ENCODE peak calls at places on chromosomes 6 and 20, in four cellular contexts. S is endodermal cell, Z is lung, U is adrenal gland. Y is an unnamed sample.
A peak's percentile ranks its signal among the peaks of the same experiment; 100 is the strongest.

GRCh38 chr6:34055223-34055933 is 90.5 kb downstream of the GRM4 start:
- DNase-seq in U (peak; percentile 63), Z (peak; percentile 37), S (peak; percentile 92), Y (peak; percentile 86)

GRCh38 chr20:11176431-11176830 is 502.6 kb upstream of the JAG1 start:
- DNase-seq in S (no peak), U (no peak), Z (no peak), Y (no peak)

GRCh38 chr20:34604980-34605788 is 46.7 kb downstream of the MAP1LC3A start:
- DNase-seq in S (no peak), Z (no peak), U (peak; percentile 42), Y (peak; percentile 29)

GRCh38 chr6:118574051-118574865 is 26.2 kb downstream of the PLN start:
- DNase-seq in Z (no peak), U (no peak), S (peak; percentile 78), Y (no peak)

GRCh38 chr6:97026298-97026697 is 101.8 kb downstream of the KLHL32 start:
- DNase-seq in U (no peak), S (no peak), Z (no peak), Y (no peak)

GRCh38 chr6:28643017-28643740 is 117.5 kb downstream of the GPX5 start:
- DNase-seq in S (peak; percentile 90), Z (no peak), U (no peak), Y (peak; percentile 75)

GRCh38 chr6:131172237-131172636 is 37.0 kb downstream of the AKAP7 start:
- DNase-seq in U (peak; percentile 64), Z (no peak), S (no peak), Y (no peak)

GRCh38 chr20:44324343-44324742 is 12.5 kb upstream of the R3HDML start:
- DNase-seq in Z (no peak), U (no peak), S (peak; percentile 68), Y (no peak)

GRCh38 chr6:26502169-26502568 is 2.1 kb downstream of the BTN1A1 start:
- DNase-seq in S (no peak), Z (no peak), U (no peak), Y (no peak)

GRCh38 chr6:110874880-110875547 is 429 bp downstream of the AMD1 start:
- DNase-seq in S (peak; percentile 67), U (peak; percentile 59), Z (peak; percentile 37), Y (peak; percentile 51)

GRCh38 chr6:44404022-44404714 is 16.7 kb downstream of the CDC5L start:
- DNase-seq in U (no peak), S (no peak), Z (no peak), Y (no peak)

GRCh38 chr6:44400572-44400971 is 13.1 kb downstream of the CDC5L start:
- DNase-seq in U (no peak), S (no peak), Z (no peak), Y (no peak)

GRCh38 chr6:44397424-44398169 is 10.1 kb downstream of the CDC5L start:
- DNase-seq in U (no peak), Z (no peak), S (no peak), Y (peak; percentile 65)

GRCh38 chr6:44399991-44400390 is 12.5 kb downstream of the CDC5L start:
- DNase-seq in U (no peak), S (no peak), Z (no peak), Y (no peak)

DNA sequence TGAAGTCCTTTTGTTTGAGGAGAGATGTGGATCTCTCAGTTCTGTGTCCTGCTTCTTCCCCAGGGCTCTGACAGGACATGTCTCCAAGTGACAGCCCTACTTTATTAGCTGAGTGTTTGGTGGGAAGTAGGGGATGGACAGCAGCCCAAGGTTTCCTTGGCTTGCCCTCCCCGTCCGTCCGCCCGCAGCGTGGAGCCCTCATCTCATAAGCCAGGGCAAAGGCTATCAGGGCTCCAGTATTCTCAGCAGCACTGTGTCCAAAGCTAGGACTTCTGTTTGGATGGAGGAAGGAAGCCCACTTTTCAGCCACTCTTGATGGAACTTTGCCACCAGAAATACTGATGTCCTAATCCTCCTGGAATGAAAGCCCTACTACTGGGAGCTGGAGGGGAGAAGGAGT is 13.6 kb downstream of the CDC5L start:
- DNase-seq in S (no peak), Z (no peak), U (no peak), Y (no peak)
- H3K36me3 ChIP-seq in S (peaks cover 80% of the 10 kb centered on the region), Z (peaks cover 32% of the 10 kb centered on the region), U (peaks cover 55% of the 10 kb centered on the region), Y (peaks cover 89% of the 10 kb centered on the region)

DNA sequence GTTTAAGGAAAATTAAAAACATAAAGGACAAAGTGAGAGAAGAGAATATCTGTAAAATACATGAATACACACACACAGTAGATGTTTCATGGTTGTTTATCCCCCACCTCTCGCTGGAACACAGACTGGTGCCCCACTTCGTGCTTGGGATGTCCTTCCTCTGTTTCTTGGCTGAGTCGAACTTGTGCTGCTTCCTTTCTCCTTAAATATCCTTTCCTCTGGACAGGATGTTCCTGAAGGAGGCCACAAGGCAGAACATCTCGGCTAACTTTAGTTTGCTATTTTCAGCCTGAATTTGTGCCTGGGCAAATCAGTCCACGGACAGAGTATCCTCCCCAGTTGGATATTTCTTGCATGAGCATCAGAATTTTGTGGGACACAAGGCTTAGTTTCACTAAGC is 54.7 kb upstream of the ZMYND8 start:
- DNase-seq in S (no peak), U (no peak), Z (no peak), Y (no peak)
- TF ChIP-seq CTCF in S (no peak), U (no peak), Z (no peak), Y (no peak)

GRCh38 chr20:5552154-5552553 is 198.0 kb upstream of the SHLD1 start:
- DNase-seq in Z (no peak), S (no peak), U (no peak), Y (no peak)
- H3K36me3 ChIP-seq in Z (peaks cover 16% of the 10 kb centered on the region), S (peaks cover 74% of the 10 kb centered on the region), U (peaks cover 40% of the 10 kb centered on the region), Y (peaks cover 25% of the 10 kb centered on the region)

GRCh38 chr6:13396241-13396792 is 68.0 kb upstream of the TBC1D7 start:
- DNase-seq in U (no peak), Z (no peak), S (no peak), Y (no peak)

GRCh38 chr6:13400772-13401171 is 72.4 kb upstream of the TBC1D7 start:
- DNase-seq in S (peak; percentile 51), U (no peak), Z (no peak), Y (no peak)

GRCh38 chr6:13398081-13398406 is 69.7 kb upstream of the TBC1D7 start:
- DNase-seq in S (no peak), U (no peak), Z (no peak), Y (no peak)

GRCh38 chr6:13397359-13398080 is 69.2 kb upstream of the TBC1D7 start:
- DNase-seq in Z (no peak), S (no peak), U (no peak), Y (no peak)

DNA sequence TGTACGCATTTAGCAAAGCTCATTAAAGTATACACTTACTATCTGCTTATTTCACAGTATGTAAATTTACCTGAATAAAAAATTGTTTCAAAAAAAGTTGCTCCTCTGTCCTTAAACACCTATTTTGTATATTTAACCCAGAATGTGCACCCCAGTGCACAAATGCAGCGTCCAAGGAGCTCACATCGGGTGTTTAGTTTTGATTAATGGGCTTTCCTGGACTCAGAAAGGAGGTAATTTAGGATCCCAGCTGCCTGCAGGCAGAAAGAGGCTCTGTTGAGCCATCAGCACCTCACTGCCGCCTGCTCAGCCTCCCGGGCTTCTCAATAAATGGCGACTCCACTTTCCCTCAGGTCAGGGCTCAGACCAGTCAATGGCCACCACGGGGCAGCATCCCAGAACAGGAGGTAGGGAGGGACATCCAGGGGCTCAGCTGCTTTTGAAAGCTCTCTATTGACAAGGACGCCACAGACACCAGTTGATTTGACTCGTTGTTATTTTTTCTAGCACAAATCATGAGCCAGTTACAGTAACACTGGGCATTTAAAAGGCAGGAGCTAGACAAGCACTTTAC is 70.2 kb upstream of the TBC1D7 start:
- DNase-seq in Z (no peak), S (peak; percentile 89), U (no peak), Y (no peak)
- TF ChIP-seq CTCF in Z (no peak), S (peak; percentile 47), U (no peak), Y (no peak)

GRCh38 chr6:3270258-3270657 is 11.5 kb downstream of the PSMG4 start:
- DNase-seq in Z (peak; percentile 51), S (no peak), U (no peak), Y (no peak)

GRCh38 chr6:3267162-3267561 is 8.4 kb downstream of the PSMG4 start:
- DNase-seq in U (no peak), S (no peak), Z (peak; percentile 49), Y (no peak)

GRCh38 chr6:3271756-3272155 is 13.0 kb downstream of the PSMG4 start:
- DNase-seq in U (no peak), Z (no peak), S (no peak), Y (no peak)

GRCh38 chr6:3268680-3269079 is 9.9 kb downstream of the PSMG4 start:
- DNase-seq in S (no peak), U (no peak), Z (no peak), Y (no peak)

GRCh38 chr6:3269412-3269975 is 10.7 kb downstream of the PSMG4 start:
- DNase-seq in U (no peak), S (no peak), Z (no peak), Y (no peak)
- H3K36me3 ChIP-seq in U (peaks cover 26% of the 10 kb centered on the region), S (peaks cover 19% of the 10 kb centered on the region), Z (peaks cover 11% of the 10 kb centered on the region), Y (peaks cover 76% of the 10 kb centered on the region)

GRCh38 chr6:21123485-21124436 is 469.8 kb upstream of the SOX4 start:
- DNase-seq in S (no peak), Z (no peak), U (no peak), Y (no peak)
- TF ChIP-seq CTCF in S (peak; percentile 59), Z (no peak), U (no peak), Y (no peak)

DNA sequence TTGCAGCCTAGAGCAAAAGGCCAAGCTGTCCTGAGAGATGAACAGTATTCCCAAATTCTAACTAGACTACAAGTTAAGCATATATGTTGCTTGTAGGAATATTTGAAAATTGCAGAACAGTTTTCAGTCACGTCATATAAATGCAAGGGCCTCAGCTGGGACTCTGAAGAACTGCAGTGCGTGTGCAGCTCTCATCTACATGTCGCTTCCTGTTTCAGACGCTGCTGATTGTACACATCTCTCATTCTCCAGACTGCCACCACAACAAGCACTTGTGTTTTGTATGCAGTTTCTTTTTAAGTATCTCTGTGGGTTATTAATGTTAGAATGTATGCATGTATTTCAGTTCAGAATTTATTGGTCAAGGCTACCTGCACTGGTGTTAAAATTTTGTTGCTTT is 119.7 kb downstream of the MAP3K4 start:
- DNase-seq in Z (no peak), U (no peak), S (no peak), Y (no peak)
- H3K36me3 ChIP-seq in Z (peaks cover 67% of the 10 kb centered on the region), U (peaks cover 66% of the 10 kb centered on the region), S (peaks cover 98% of the 10 kb centered on the region), Y (peaks cover 71% of the 10 kb centered on the region)

Y was measured in BE2C.